ENCODE peak calls at places on chromosomes 12 and 14, in seven cellular contexts. One of them, this sample, is unnamed.

GRCh38 chr12:2431810-2432209 is 363.0 kb upstream of the FKBP4 start:
- DNase-seq in brain microvascular endothelial cell: no peak
- DNase-seq in NCI-H2081: no peak
- DNase-seq in effector memory CD4-positive, alpha-beta T cell: no peak
- DNase-seq in MM.1S: no peak
- DNase-seq in AG04450: no peak
- DNase-seq in stimulated activated CD4-positive, alpha-beta T cell treated with anti-CD3 and anti-CD28 coated beads, TNF-alpha, amount 100 ng/mL, for 1 hour: no peak
- DNase-seq in this sample: no peak

GRCh38 chr12:27272375-27273028 is 28.4 kb downstream of the STK38L start:
- DNase-seq in AG04450: no peak
- DNase-seq in MM.1S: no peak
- DNase-seq in NCI-H2081: peak
- DNase-seq in effector memory CD4-positive, alpha-beta T cell: no peak
- DNase-seq in brain microvascular endothelial cell: no peak
- DNase-seq in stimulated activated CD4-positive, alpha-beta T cell treated with anti-CD3 and anti-CD28 coated beads, TNF-alpha, amount 100 ng/mL, for 1 hour: no peak
- DNase-seq in this sample: no peak

GRCh38 chr14:94113490-94113889 is 3.0 kb downstream of the IFI27 start:
- DNase-seq in brain microvascular endothelial cell: no peak
- DNase-seq in stimulated activated CD4-positive, alpha-beta T cell treated with anti-CD3 and anti-CD28 coated beads, TNF-alpha, amount 100 ng/mL, for 1 hour: no peak
- DNase-seq in MM.1S: no peak
- DNase-seq in effector memory CD4-positive, alpha-beta T cell: no peak
- DNase-seq in AG04450: no peak
- DNase-seq in NCI-H2081: no peak
- DNase-seq in this sample: no peak

GRCh38 chr14:91154851-91155625 is 41.2 kb downstream of the DGLUCY start:
- DNase-seq in AG04450: peak
- DNase-seq in NCI-H2081: peak
- DNase-seq in brain microvascular endothelial cell: peak
- DNase-seq in stimulated activated CD4-positive, alpha-beta T cell treated with anti-CD3 and anti-CD28 coated beads, TNF-alpha, amount 100 ng/mL, for 1 hour: no peak
- DNase-seq in effector memory CD4-positive, alpha-beta T cell: no peak
- DNase-seq in MM.1S: no peak
- DNase-seq in this sample: no peak

GRCh38 chr14:67393689-67394088 is 18.3 kb downstream of the PLEK2 start:
- DNase-seq in brain microvascular endothelial cell: no peak
- DNase-seq in NCI-H2081: no peak
- DNase-seq in AG04450: no peak
- DNase-seq in effector memory CD4-positive, alpha-beta T cell: no peak
- DNase-seq in MM.1S: no peak
- DNase-seq in stimulated activated CD4-positive, alpha-beta T cell treated with anti-CD3 and anti-CD28 coated beads, TNF-alpha, amount 100 ng/mL, for 1 hour: no peak
- DNase-seq in this sample: no peak

GRCh38 chr12:11885261-11886038 is 185.3 kb upstream of the BCL2L14 start:
- DNase-seq in NCI-H2081: peak
- DNase-seq in effector memory CD4-positive, alpha-beta T cell: no peak
- DNase-seq in stimulated activated CD4-positive, alpha-beta T cell treated with anti-CD3 and anti-CD28 coated beads, TNF-alpha, amount 100 ng/mL, for 1 hour: no peak
- DNase-seq in MM.1S: no peak
- DNase-seq in brain microvascular endothelial cell: peak
- DNase-seq in AG04450: peak
- DNase-seq in this sample: no peak

GRCh38 chr12:109462868-109463692 is 14.0 kb downstream of the KCTD10 start:
- DNase-seq in MM.1S: no peak
- DNase-seq in stimulated activated CD4-positive, alpha-beta T cell treated with anti-CD3 and anti-CD28 coated beads, TNF-alpha, amount 100 ng/mL, for 1 hour: no peak
- DNase-seq in AG04450: peak
- DNase-seq in brain microvascular endothelial cell: peak
- DNase-seq in NCI-H2081: no peak
- DNase-seq in effector memory CD4-positive, alpha-beta T cell: no peak
- DNase-seq in this sample: no peak

GRCh38 chr12:3083949-3084348 is 6.8 kb downstream of the TSPAN9 start:
- DNase-seq in NCI-H2081: no peak
- DNase-seq in brain microvascular endothelial cell: no peak
- DNase-seq in stimulated activated CD4-positive, alpha-beta T cell treated with anti-CD3 and anti-CD28 coated beads, TNF-alpha, amount 100 ng/mL, for 1 hour: no peak
- DNase-seq in AG04450: no peak
- DNase-seq in effector memory CD4-positive, alpha-beta T cell: no peak
- DNase-seq in MM.1S: no peak
- DNase-seq in this sample: no peak

GRCh38 chr12:113880337-113880736 is 85.8 kb downstream of the RBM19 start:
- DNase-seq in MM.1S: no peak
- DNase-seq in effector memory CD4-positive, alpha-beta T cell: no peak
- DNase-seq in AG04450: no peak
- DNase-seq in brain microvascular endothelial cell: no peak
- DNase-seq in stimulated activated CD4-positive, alpha-beta T cell treated with anti-CD3 and anti-CD28 coated beads, TNF-alpha, amount 100 ng/mL, for 1 hour: no peak
- DNase-seq in NCI-H2081: no peak
- DNase-seq in this sample: no peak

GRCh38 chr12:123364532-123365140 is at the start of gene SBNO1:
- DNase-seq in brain microvascular endothelial cell: peak
- DNase-seq in NCI-H2081: peak
- DNase-seq in stimulated activated CD4-positive, alpha-beta T cell treated with anti-CD3 and anti-CD28 coated beads, TNF-alpha, amount 100 ng/mL, for 1 hour: peak
- DNase-seq in MM.1S: peak
- DNase-seq in effector memory CD4-positive, alpha-beta T cell: peak
- DNase-seq in AG04450: peak
- DNase-seq in this sample: peak

GRCh38 chr12:58537278-58537677 is 383.0 kb downstream of the LRIG3 start:
- DNase-seq in NCI-H2081: no peak
- DNase-seq in AG04450: peak
- DNase-seq in brain microvascular endothelial cell: peak
- DNase-seq in stimulated activated CD4-positive, alpha-beta T cell treated with anti-CD3 and anti-CD28 coated beads, TNF-alpha, amount 100 ng/mL, for 1 hour: no peak
- DNase-seq in MM.1S: no peak
- DNase-seq in effector memory CD4-positive, alpha-beta T cell: no peak
- DNase-seq in this sample: no peak

GRCh38 chr12:64810831-64811230 is 13.6 kb upstream of the TBC1D30 start:
- DNase-seq in NCI-H2081: no peak
- DNase-seq in stimulated activated CD4-positive, alpha-beta T cell treated with anti-CD3 and anti-CD28 coated beads, TNF-alpha, amount 100 ng/mL, for 1 hour: no peak
- DNase-seq in brain microvascular endothelial cell: no peak
- DNase-seq in effector memory CD4-positive, alpha-beta T cell: no peak
- DNase-seq in MM.1S: no peak
- DNase-seq in AG04450: no peak
- DNase-seq in this sample: no peak

GRCh38 chr12:105741786-105742566 is 396.8 kb downstream of the NUAK1 start:
- DNase-seq in NCI-H2081: no peak
- DNase-seq in stimulated activated CD4-positive, alpha-beta T cell treated with anti-CD3 and anti-CD28 coated beads, TNF-alpha, amount 100 ng/mL, for 1 hour: no peak
- DNase-seq in MM.1S: no peak
- DNase-seq in AG04450: peak
- DNase-seq in brain microvascular endothelial cell: peak
- DNase-seq in effector memory CD4-positive, alpha-beta T cell: no peak
- DNase-seq in this sample: no peak

GRCh38 chr12:7645395-7646177 is 20.1 kb downstream of the APOBEC1 start:
- DNase-seq in NCI-H2081: no peak
- DNase-seq in AG04450: no peak
- DNase-seq in stimulated activated CD4-positive, alpha-beta T cell treated with anti-CD3 and anti-CD28 coated beads, TNF-alpha, amount 100 ng/mL, for 1 hour: no peak
- DNase-seq in brain microvascular endothelial cell: peak
- DNase-seq in effector memory CD4-positive, alpha-beta T cell: no peak
- DNase-seq in MM.1S: peak
- DNase-seq in this sample: no peak